ENCODE peak calls at places on chromosomes 4 and X, in ten cellular contexts. U, A, T, G, P, N, B, K, M and Z are unnamed samples.

GRCh38 chr4:121164291-121164690 is at the start of gene TNIP3:
- DNase-seq in U (peak), A (no peak), T (peak), G (peak), P (peak), N (no peak), B (no peak), K (no peak), M (no peak), Z (peak)

GRCh38 chrX:9166566-9166909 is 132.6 kb upstream of the FAM9B start:
- DNase-seq in U (no peak), A (no peak), T (no peak), G (no peak), P (peak), N (no peak), B (no peak), K (no peak), M (no peak), Z (no peak)

GRCh38 chr4:145511913-145512522 is 30.4 kb downstream of the SMAD1 start:
- DNase-seq in U (peak), A (no peak), T (peak), G (peak), P (peak), N (no peak), B (no peak), K (peak), M (no peak), Z (peak)

GRCh38 chr4:8403173-8403753 is 37.3 kb downstream of the ACOX3 start:
- DNase-seq in U (peak), A (no peak), T (peak), G (peak), P (peak), N (peak), B (no peak), K (peak), M (peak), Z (peak)

GRCh38 chr4:74968456-74969164 is 35.7 kb downstream of the PARM1 start:
- DNase-seq in U (no peak), A (no peak), T (no peak), G (no peak), P (no peak), N (no peak), B (no peak), K (no peak), M (no peak), Z (no peak)

GRCh38 chr4:141614878-141615586 is 21.4 kb upstream of the IL15 start:
- DNase-seq in U (peak), A (no peak), T (no peak), G (no peak), P (no peak), N (no peak), B (no peak), K (peak), M (no peak), Z (no peak)

GRCh38 chr4:52234539-52235174 is 183.6 kb downstream of the SPATA18 start:
- DNase-seq in U (peak), A (no peak), T (peak), G (peak), P (peak), N (no peak), B (peak), K (no peak), M (no peak), Z (peak)

GRCh38 chrX:69286546-69286906 is 121.3 kb upstream of the PJA1 start:
- DNase-seq in U (no peak), A (no peak), T (no peak), G (no peak), P (no peak), N (no peak), B (no peak), K (no peak), M (no peak), Z (no peak)

GRCh38 chrX:9775930-9776329 is 10.3 kb upstream of the GPR143 start:
- DNase-seq in U (no peak), A (no peak), T (no peak), G (no peak), P (no peak), N (no peak), B (no peak), K (peak), M (no peak), Z (no peak)

GRCh38 chr4:126238010-126238409 is 923.3 kb downstream of the FAT4 start:
- DNase-seq in U (no peak), A (no peak), T (no peak), G (no peak), P (no peak), N (no peak), B (no peak), K (no peak), M (no peak), Z (no peak)
- TF ChIP-seq CTCF in U (no peak), A (no peak), T (no peak), G (no peak), P (no peak), N (no peak), B (no peak), K (no peak), M (no peak), Z (no peak)

DNA sequence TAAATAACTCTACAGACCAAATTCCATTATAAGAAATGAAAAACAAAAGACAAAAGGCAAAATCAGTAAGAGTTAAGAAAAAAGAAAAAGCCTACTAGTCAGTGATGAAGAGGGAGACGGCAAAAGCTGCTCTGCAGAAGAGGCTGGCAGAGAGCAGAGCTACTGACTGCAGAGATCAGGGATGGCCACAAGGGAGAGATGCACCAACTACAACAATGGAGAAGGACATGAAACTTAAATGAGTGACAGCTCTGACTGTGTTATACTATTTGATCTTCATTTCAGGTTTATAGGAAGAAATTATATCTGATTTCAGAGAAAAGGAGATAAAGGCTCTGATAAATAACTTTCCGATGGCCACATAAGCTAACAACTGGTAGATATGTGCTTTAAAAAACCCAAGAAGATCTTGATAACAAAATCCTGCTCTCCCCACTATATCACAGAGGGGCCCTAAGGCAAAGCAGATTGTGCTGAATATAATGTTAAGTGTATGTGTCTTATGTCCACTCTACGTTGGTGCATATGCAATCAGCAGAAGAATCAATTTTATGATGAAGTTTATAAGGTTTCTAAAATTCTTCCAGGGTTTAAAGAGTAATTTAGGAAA is 58.4 kb upstream of the COX18 start:
- DNase-seq in U (peak), A (no peak), T (no peak), G (peak), P (peak), N (no peak), B (no peak), K (no peak), M (no peak), Z (no peak)
- TF ChIP-seq CTCF in U (peak), A (peak), T (peak), G (peak), P (peak), N (no peak), B (no peak), K (peak), M (peak), Z (peak)

DNA sequence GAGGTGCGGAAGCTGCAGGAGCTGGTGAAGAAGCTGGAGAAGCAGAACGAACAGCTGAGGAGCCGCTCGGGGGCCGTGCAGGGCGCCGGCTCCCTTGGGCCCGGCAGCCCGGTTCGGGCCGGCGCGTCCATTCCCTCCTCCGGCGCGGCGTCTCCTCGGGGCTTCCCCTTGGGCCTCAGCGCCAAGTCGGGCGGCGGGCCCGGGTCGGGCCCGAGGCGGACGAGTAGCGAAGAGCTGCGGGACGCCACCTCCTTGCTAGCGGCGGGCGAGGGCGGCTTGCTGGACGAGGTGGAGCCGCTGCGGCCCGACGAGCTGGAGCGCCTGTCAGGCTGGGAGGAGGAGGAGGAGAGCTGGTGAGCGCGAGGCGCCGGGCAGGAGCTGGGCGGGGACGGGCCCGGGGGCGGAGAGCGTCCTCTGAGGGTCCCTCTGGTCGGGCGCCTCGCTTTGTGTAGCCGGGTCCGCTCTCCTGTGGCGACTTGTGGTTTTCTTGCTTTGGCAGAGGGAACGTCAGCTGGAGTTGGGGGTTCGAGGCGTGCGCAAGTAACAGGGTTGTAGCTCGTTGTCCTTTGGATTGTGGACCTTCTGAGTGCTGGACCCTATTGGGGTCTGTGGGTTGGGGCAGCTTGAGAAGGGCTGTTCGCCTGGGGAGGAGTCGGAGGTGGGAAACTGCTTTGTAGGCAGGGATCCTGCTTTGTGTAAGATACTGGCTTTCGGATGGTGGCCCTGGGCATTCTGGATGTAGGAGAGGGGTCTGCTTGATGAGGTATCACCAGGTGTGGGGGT is 638 bp downstream of the SLAIN2 start:
- DNase-seq in U (peak), A (peak), T (no peak), G (peak), P (no peak), N (no peak), B (no peak), K (peak), M (no peak), Z (no peak)
- TF ChIP-seq CTCF in U (no peak), A (peak), T (no peak), G (no peak), P (no peak), N (no peak), B (no peak), K (no peak), M (no peak), Z (no peak)

DNA sequence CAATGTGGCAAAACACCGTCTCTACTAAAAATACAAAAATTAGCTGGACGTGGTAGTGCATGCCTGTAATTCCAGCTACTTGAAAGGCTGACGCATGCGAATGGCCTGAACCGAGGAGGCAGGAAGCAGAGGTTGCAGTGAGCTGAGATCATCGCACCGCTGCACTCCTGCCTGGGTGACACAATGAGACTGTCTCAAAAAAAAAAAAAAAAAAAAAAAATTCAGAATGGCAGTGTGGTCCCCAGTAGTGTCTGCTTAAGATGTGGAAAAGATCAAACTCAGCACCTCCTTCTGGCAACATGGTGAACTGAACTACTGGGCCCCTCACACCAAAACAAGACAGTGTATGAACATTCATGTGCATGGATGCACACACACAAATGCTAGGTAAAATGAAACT is 32.2 kb downstream of the SMS start:
- DNase-seq in U (peak), A (no peak), T (peak), G (peak), P (peak), N (no peak), B (peak), K (no peak), M (peak), Z (peak)
- TF ChIP-seq CTCF in U (no peak), A (no peak), T (peak), G (peak), P (peak), N (no peak), B (no peak), K (no peak), M (no peak), Z (peak)

DNA sequence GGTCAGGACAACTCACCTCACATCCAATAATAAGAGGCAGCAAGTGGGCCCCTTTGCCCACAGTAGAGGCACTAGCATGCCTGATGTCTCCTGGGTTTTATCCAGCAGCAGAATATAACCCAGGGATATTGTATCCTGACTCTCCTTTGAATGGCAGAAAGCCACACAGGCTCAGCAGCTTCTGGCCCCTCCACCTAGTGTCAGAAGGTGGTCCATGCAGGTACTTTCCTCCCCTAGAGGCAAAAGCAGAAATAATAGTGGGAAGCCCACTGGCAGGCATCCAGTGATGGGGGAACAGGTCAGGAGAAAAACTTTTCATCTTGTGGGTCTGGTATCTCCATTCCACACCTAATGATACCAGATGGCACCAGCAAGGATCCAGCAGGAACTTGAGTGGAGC is 75.5 kb upstream of the IRS4 start:
- DNase-seq in U (no peak), A (no peak), T (no peak), G (no peak), P (no peak), N (no peak), B (no peak), K (no peak), M (no peak), Z (no peak)
- TF ChIP-seq CTCF in U (no peak), A (no peak), T (no peak), G (peak), P (no peak), N (no peak), B (no peak), K (no peak), M (no peak), Z (no peak)

GRCh38 chrX:108671526-108671925 is 64.8 kb downstream of the IRS4 start:
- DNase-seq in U (no peak), A (no peak), T (no peak), G (no peak), P (no peak), N (no peak), B (no peak), K (no peak), M (no peak), Z (no peak)
- TF ChIP-seq CTCF in U (no peak), A (no peak), T (no peak), G (no peak), P (no peak), N (no peak), B (no peak), K (no peak), M (no peak), Z (no peak)

GRCh38 chrX:11781734-11782370 is 23.8 kb downstream of the MSL3 start:
- DNase-seq in U (no peak), A (no peak), T (no peak), G (peak), P (no peak), N (no peak), B (no peak), K (no peak), M (no peak), Z (no peak)
- TF ChIP-seq CTCF in U (no peak), A (no peak), T (no peak), G (no peak), P (no peak), N (no peak), B (no peak), K (no peak), M (no peak), Z (no peak)

DNA sequence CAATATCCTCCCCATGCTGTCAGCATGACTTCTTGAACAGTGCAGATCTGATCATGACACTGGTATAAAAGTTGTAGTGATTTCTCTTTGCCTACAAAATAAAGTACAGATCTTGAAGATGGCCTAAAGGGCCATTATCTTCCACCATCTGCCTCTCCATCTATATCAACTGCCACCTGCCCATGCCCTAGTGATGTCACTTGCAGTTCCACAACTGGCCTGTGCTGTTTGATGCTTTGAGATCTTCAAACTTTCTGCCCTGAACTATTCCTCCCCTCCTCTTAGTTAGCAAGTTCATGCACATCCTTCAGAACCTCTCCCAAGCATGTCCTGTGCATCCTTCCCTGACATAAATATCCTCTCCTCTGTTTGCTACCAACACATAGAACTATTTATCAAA is 217.0 kb downstream of the SOWAHB start:
- DNase-seq in U (no peak), A (no peak), T (no peak), G (no peak), P (no peak), N (no peak), B (no peak), K (peak), M (no peak), Z (no peak)
- TF ChIP-seq CTCF in U (no peak), A (no peak), T (no peak), G (no peak), P (no peak), N (no peak), B (no peak), K (peak), M (no peak), Z (no peak)